ENCODE peak calls at places on chromosomes 11 and 22, in five cellular contexts. Z is HCT116, Y is uterus, M is ovary, N is transverse colon. C is an unnamed sample.

GRCh38 chr11:105732611-105733010 is 122.7 kb downstream of the GRIA4 start:
- DNase-seq in M (no peak), Z (no peak), Y (no peak), N (no peak), C (no peak)

GRCh38 chr11:119015054-119015611 is 3.0 kb downstream of the RPS25 start:
- DNase-seq in M (no peak), N (no peak), Y (no peak), Z (no peak), C (no peak)

GRCh38 chr11:57482782-57483569 is 22.6 kb downstream of the RTN4RL2 start:
- DNase-seq in M (peak), N (peak), Z (no peak), Y (no peak), C (no peak)

GRCh38 chr22:25514436-25514835 is 50.0 kb upstream of the GRK3 start:
- DNase-seq in Y (no peak), M (no peak), N (no peak), Z (no peak), C (no peak)

GRCh38 chr22:25759825-25760231 is 17.8 kb downstream of the MYO18B start:
- DNase-seq in M (no peak), Y (no peak), Z (no peak), N (no peak), C (no peak)

GRCh38 chr11:75639752-75640151 is 29.1 kb downstream of the MAP6 start:
- DNase-seq in M (peak), N (peak), Z (no peak), Y (peak), C (peak)

GRCh38 chr11:640021-640706 is 3.1 kb downstream of the DRD4 start:
- DNase-seq in M (no peak), Y (no peak), N (no peak), Z (no peak), C (no peak)

GRCh38 chr11:121140369-121140768 is 39.3 kb downstream of the TECTA start:
- DNase-seq in N (no peak), M (no peak), Y (no peak), Z (no peak), C (no peak)

GRCh38 chr11:103735497-103736032 is 300.9 kb upstream of the DDI1 start:
- DNase-seq in M (no peak), N (no peak), Y (no peak), Z (no peak), C (no peak)

GRCh38 chr11:76678316-76678715 is 7.8 kb upstream of the LRRC32 start:
- DNase-seq in N (no peak), M (no peak), Y (no peak), Z (no peak), C (no peak)

GRCh38 chr11:62844154-62844553 is 4.8 kb upstream of the WDR74 start:
- DNase-seq in M (no peak), Z (no peak), N (no peak), Y (no peak), C (no peak)

GRCh38 chr11:62846177-62846576 is 6.8 kb upstream of the WDR74 start:
- DNase-seq in Y (no peak), Z (no peak), N (no peak), M (no peak), C (no peak)

GRCh38 chr11:62842171-62842717 is 2.9 kb upstream of the WDR74 start:
- DNase-seq in Y (peak), N (peak), M (peak), Z (no peak), C (no peak)

GRCh38 chr11:62839050-62840015 is at the start of gene WDR74:
- DNase-seq in Y (peak), N (peak), Z (peak), M (peak), C (peak)

DNA sequence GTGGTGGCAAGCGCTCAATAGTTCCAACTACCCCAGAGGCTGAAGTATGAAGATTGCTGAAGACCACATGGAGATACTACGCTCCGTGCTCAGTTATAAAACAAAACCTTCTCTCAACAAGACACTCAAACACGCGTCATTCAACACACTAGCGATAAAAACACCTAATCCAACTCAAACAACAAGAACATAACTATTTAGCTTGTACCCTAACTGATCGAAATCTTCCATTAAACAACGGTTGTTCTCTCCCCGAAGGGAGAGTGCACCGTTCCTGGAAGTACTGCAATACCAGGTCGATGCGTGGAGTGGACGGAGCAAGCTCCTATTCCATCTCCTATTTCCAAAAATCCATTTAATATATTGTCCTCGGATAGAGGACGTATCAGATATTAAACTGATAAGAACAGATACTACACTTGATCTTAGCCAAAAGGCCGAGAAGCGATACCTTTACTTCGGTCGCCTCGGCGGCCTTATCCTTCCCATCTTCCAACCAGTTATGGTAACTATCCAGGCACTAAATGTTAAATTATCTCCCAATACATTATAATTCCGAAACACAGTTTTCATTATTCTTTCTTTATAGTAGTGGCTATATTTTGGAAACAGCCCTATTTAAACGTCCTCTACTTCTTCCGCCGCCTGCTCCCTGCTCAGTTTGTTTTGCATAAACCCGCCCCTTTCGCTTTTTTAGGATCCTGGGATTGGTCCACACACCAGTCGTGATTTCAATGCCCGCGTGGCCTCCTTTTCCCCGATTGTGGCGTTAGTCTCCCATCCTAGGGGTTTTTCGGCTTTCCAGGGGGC is 2.2 kb upstream of the WDR74 start:
- DNase-seq in Y (peak), M (peak), Z (peak), N (peak), C (peak)
- TF ChIP-seq POLR2A in Y (peak), M (peak), Z (peak), N (peak), C (peak)

DNA sequence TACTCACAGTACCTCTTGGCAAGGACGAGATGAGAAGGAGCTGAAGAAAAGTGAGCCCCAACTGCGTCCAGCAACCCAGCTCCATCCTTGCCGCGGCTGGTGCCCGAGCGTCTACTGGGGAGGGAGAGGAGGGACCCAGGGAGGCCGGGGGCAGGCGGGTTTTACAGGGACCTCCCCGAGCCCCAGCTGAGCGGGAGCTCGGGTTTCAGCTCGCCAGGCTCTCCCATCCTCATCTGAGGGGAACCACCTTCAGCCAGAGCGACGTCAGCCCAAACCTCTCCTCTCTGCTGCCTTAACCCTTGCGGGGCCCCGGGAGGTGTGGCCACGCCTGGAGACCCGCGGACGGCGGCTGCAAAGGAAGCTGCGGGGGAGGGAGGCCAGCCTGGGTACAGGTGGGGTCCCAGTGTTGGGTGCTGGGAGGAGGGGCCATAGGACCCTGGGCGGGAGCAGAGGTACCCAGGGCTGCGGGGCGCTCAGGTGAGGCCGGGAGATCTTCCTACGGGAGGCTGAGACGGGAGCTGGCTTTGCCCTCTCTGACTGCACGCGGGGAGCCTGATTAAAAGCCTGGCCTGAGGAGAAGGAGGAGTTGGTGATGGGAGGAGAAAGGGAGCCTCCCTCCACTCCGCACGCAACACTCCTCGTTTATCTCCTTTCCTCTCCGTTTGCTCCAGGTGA is at the start of gene PAMR1:
- DNase-seq in Y (peak), M (no peak), Z (no peak), N (peak), C (peak)
- H3K4me3 ChIP-seq in Y (peak), M (peak), Z (no peak), N (peak), C (peak)

GRCh38 chr11:120023120-120023519 is 114.8 kb downstream of the TRIM29 start:
- DNase-seq in Z (no peak), M (no peak), Y (no peak), N (no peak), C (no peak)
- TF ChIP-seq POLR2A in Z (no peak), M (no peak), Y (no peak), N (no peak), C (no peak)

GRCh38 chr11:67482736-67483497 is at the start of gene AIP:
- DNase-seq in M (peak), Y (peak), Z (peak), N (peak), C (peak)

GRCh38 chr11:67483901-67484665 is 1.3 kb downstream of the AIP start:
- DNase-seq in N (peak), M (no peak), Z (no peak), Y (no peak), C (no peak)

GRCh38 chr11:67484847-67485311 is 2.1 kb downstream of the AIP start:
- DNase-seq in N (peak), M (peak), Z (no peak), Y (no peak), C (no peak)

GRCh38 chr11:67483498-67483798 is 622 bp downstream of the AIP start:
- DNase-seq in Y (no peak), N (no peak), Z (no peak), M (no peak), C (no peak)

DNA sequence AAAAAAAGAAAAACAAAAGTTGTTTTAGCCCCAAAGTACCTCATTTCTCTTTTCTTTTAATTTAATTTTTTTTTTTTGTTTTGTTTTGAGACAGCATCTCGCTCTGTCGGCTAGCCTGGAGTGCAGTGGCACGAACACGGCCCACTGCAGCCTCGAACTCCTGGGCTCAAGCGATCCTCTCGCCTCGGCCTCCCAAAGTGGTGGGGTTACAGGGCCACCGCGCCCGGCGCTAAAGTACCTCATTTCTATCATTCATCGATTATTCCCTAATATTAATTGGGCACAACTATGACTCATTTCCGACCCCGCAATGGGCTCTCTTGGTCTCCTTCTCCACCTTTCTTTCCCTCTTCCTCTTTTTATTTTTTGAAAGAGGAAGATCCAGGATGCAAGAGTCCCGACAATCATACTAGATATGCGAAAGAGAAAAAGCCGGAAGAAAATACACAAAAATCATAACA is 521 bp upstream of the AIP start:
- DNase-seq in Z (no peak), Y (no peak), M (no peak), N (no peak), C (no peak)
- H3K4me3 ChIP-seq in Z (peak), Y (peak), M (peak), N (peak), C (peak)

DNA sequence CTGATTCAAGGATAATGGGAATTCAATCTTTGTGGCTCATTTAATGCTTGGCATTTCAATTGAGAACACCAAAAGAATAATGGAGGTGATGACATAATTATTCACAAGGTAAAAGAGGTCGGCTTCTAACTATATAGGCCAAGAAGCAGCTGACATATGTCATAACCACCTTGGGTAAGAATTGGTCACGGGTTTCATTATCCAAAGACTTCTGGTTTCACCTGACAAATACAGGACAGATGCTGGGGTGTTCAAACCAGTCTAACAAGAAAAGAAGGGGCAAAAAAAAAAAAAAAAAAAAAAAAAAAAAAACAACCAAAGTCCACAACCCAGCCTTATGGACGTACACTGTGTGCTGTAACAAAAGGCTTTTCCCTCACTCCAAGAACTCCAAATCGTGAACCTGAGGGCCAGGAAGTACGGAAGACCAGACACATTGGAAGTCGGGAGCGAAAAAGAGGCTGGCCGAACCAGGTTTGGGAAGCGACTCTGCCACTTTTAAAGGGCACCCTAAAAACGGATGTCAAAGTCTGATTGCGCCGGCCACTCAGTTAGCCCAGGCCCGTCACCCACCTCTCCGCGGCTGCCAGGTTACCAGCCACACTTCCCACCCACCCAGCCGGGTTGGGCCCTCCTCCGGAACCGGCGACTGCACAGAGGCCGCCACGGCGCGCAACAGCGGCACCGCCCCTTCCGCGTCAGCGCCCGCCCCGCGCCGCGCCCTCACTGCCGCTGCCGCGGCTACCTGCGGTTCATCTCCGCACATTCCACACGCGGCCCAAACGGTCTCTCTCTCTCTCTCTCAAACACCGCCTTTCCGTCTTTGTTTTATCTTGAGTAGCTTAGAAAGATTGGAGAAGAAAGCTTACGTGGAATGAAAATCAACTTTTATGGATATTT is at the start of gene HARBI1:
- DNase-seq in N (peak), Z (peak), Y (peak), M (peak), C (peak)
- TF ChIP-seq POLR2A in N (peak), Z (no peak), Y (no peak), M (peak), C (peak)

GRCh38 chr11:132211479-132211878 is 841.1 kb downstream of the NTM start:
- DNase-seq in Z (no peak), M (no peak), N (no peak), Y (no peak), C (no peak)
- H3K4me3 ChIP-seq in Z (no peak), M (no peak), N (no peak), Y (no peak), C (no peak)

DNA sequence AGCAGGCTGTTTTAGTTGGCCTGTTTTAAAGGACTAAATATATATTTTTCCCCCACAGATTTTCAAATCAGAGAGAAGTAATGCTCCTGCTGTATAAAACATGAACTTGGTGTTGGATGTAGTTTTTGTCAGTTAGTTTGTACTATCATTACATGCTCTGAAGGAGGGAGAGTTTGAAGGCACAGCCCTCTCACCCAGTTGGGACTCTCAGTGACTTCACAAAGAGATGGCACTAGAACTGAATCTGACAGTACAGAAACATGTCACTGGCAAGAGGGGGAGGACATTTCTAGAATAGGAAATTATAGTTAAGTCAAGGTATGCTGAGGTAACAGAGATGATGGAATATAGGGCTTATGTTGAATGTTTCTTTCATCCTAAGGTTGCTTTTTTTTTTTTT is 21.0 kb upstream of the C1QTNF4 start:
- DNase-seq in Z (no peak), Y (no peak), M (no peak), N (no peak), C (no peak)
- TF ChIP-seq POLR2A in Z (no peak), Y (no peak), M (no peak), N (no peak), C (no peak)

DNA sequence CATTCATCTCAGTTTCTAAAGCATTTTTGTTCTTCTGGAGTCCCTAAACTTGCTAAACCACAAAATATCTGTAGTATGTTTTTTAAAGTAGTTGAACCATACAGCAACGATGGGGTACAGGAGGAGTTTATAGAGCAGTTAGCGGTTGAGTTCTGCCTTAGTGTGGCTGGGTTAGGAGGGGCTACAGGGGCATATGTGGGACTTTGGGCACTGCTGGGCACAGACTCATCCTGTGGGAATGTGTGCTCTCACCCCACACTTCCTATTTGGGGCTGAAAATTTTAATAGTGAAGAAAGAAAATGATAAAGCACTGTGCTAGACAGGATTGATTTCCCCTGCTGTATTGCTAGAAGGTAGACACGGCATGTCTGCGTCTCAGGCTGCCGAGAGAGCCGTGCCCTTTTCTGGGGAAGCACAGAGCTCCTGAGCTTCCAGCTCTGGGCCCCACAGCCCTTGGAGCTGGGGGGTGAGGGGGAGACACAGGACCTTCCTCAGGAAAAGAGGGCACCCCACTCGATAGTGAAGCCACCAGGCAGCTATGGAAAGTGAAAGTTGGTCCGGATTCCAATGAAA is 81.3 kb upstream of the PPARA start:
- DNase-seq in M (peak), Z (no peak), Y (peak), N (peak), C (no peak)
- H3K4me3 ChIP-seq in M (peak), Z (peak), Y (peak), N (peak), C (peak)

C was measured in esophagus muscularis mucosa.